ENCODE peak calls at places on chromosomes 1 and 21, in six cellular contexts. B, C, K, X, P and V are unnamed samples.

GRCh38 chr1:53280486-53280885 is 42.2 kb upstream of the MAGOH start:
- DNase-seq in B (no peak), C (no peak), K (no peak), X (no peak), P (no peak), V (no peak)

GRCh38 chr1:107139833-107140702 is 771 bp upstream of the NTNG1 start:
- DNase-seq in B (no peak), C (no peak), K (peak), X (peak), P (peak), V (no peak)

GRCh38 chr1:173551699-173552098 is 51.2 kb downstream of the SLC9C2 start:
- DNase-seq in B (no peak), C (no peak), K (no peak), X (no peak), P (no peak), V (no peak)

GRCh38 chr1:38123356-38123755 is 76.8 kb upstream of the POU3F1 start:
- DNase-seq in B (no peak), C (no peak), K (no peak), X (no peak), P (no peak), V (no peak)

GRCh38 chr1:226201029-226201593 is 14.6 kb upstream of the ACBD3 start:
- DNase-seq in B (no peak), C (no peak), K (no peak), X (no peak), P (no peak), V (no peak)

GRCh38 chr1:218425647-218426342 is 80.7 kb downstream of the TGFB2 start:
- DNase-seq in B (peak), C (no peak), K (no peak), X (no peak), P (no peak), V (no peak)

GRCh38 chr1:228305721-228306152 is 97.9 kb downstream of the OBSCN start:
- DNase-seq in B (no peak), C (no peak), K (no peak), X (no peak), P (peak), V (no peak)

GRCh38 chr21:15999741-16000140 is 270.0 kb downstream of the USP25 start:
- DNase-seq in B (no peak), C (no peak), K (no peak), X (no peak), P (no peak), V (no peak)

GRCh38 chr1:212915245-212916091 is 34.9 kb upstream of the VASH2 start:
- DNase-seq in B (no peak), C (no peak), K (no peak), X (peak), P (peak), V (no peak)

GRCh38 chr1:154418062-154418897 is 13.1 kb downstream of the IL6R start:
- DNase-seq in B (no peak), C (no peak), K (peak), X (no peak), P (no peak), V (no peak)

GRCh38 chr1:210024996-210025395 is 87.0 kb downstream of the SYT14 start:
- DNase-seq in B (no peak), C (no peak), K (no peak), X (no peak), P (no peak), V (no peak)